ENCODE peak calls at places on chromosomes 2 and 18, in ten cellular contexts. One of them, this sample, is unnamed.

GRCh38 chr18:54690198-54690597 is 99.2 kb downstream of the DYNAP start:
- DNase-seq in psoas muscle: no peak
- DNase-seq in lower lobe of right lung: no peak
- DNase-seq in cardiac muscle cell: no peak
- DNase-seq in adrenal gland: no peak
- DNase-seq in astrocyte of the spinal cord: peak; percentile 54
- DNase-seq in IMR-90: peak; percentile 73
- DNase-seq in right lobe of liver: no peak
- DNase-seq in tibial nerve: no peak
- DNase-seq in A549: no peak
- DNase-seq in this sample: no peak

GRCh38 chr2:236642125-236642524 is 72.5 kb downstream of the ACKR3 start:
- DNase-seq in lower lobe of right lung: no peak
- DNase-seq in psoas muscle: no peak
- DNase-seq in adrenal gland: no peak
- DNase-seq in tibial nerve: no peak
- DNase-seq in right lobe of liver: no peak
- DNase-seq in cardiac muscle cell: no peak
- DNase-seq in astrocyte of the spinal cord: no peak
- DNase-seq in A549: no peak
- DNase-seq in IMR-90: no peak
- DNase-seq in this sample: no peak

GRCh38 chr2:104897515-104898184 is 43.7 kb downstream of the POU3F3 start:
- DNase-seq in A549: no peak
- DNase-seq in tibial nerve: no peak
- DNase-seq in IMR-90: peak; percentile 25
- DNase-seq in lower lobe of right lung: no peak
- DNase-seq in adrenal gland: no peak
- DNase-seq in right lobe of liver: no peak
- DNase-seq in astrocyte of the spinal cord: peak; percentile 81
- DNase-seq in psoas muscle: no peak
- DNase-seq in cardiac muscle cell: no peak
- DNase-seq in this sample: no peak

GRCh38 chr2:20638014-20638413 is 12.9 kb downstream of the HS1BP3 start:
- DNase-seq in lower lobe of right lung: no peak
- DNase-seq in tibial nerve: no peak
- DNase-seq in cardiac muscle cell: no peak
- DNase-seq in psoas muscle: no peak
- DNase-seq in right lobe of liver: peak; percentile 53
- DNase-seq in astrocyte of the spinal cord: no peak
- DNase-seq in IMR-90: no peak
- DNase-seq in adrenal gland: no peak
- DNase-seq in A549: no peak
- DNase-seq in this sample: no peak

GRCh38 chr2:69088471-69088870 is 75.5 kb downstream of the ANTXR1 start:
- DNase-seq in A549: peak; percentile 32
- DNase-seq in adrenal gland: no peak
- DNase-seq in lower lobe of right lung: no peak
- DNase-seq in right lobe of liver: no peak
- DNase-seq in astrocyte of the spinal cord: no peak
- DNase-seq in IMR-90: peak; percentile 34
- DNase-seq in cardiac muscle cell: no peak
- DNase-seq in psoas muscle: no peak
- DNase-seq in tibial nerve: no peak
- DNase-seq in this sample: no peak

GRCh38 chr2:101805146-101806088 is 107.9 kb downstream of the MAP4K4 start:
- DNase-seq in right lobe of liver: no peak
- DNase-seq in psoas muscle: no peak
- DNase-seq in lower lobe of right lung: no peak
- DNase-seq in tibial nerve: no peak
- DNase-seq in astrocyte of the spinal cord: peak; percentile 69
- DNase-seq in IMR-90: peak; percentile 83
- DNase-seq in A549: peak; percentile 20
- DNase-seq in cardiac muscle cell: peak; percentile 27
- DNase-seq in adrenal gland: no peak
- DNase-seq in this sample: peak; percentile 66

GRCh38 chr18:74899554-74899953 is 301.9 kb downstream of the ZNF407 start:
- DNase-seq in IMR-90: no peak
- DNase-seq in cardiac muscle cell: peak; percentile 43
- DNase-seq in right lobe of liver: no peak
- DNase-seq in A549: no peak
- DNase-seq in tibial nerve: peak; percentile 30
- DNase-seq in adrenal gland: peak; percentile 36
- DNase-seq in psoas muscle: peak; percentile 44
- DNase-seq in lower lobe of right lung: peak; percentile 59
- DNase-seq in astrocyte of the spinal cord: peak; percentile 20
- DNase-seq in this sample: no peak

GRCh38 chr2:120453635-120453998 is 107.7 kb downstream of the INHBB start:
- DNase-seq in psoas muscle: no peak
- DNase-seq in A549: no peak
- DNase-seq in IMR-90: peak; percentile 71
- DNase-seq in cardiac muscle cell: no peak
- DNase-seq in tibial nerve: no peak
- DNase-seq in lower lobe of right lung: peak; percentile 20
- DNase-seq in right lobe of liver: no peak
- DNase-seq in astrocyte of the spinal cord: no peak
- DNase-seq in adrenal gland: no peak
- DNase-seq in this sample: no peak

GRCh38 chr2:120680136-120680761 is 55.4 kb upstream of the GLI2 start:
- DNase-seq in tibial nerve: peak; percentile 79
- DNase-seq in cardiac muscle cell: peak; percentile 90
- DNase-seq in psoas muscle: peak; percentile 85
- DNase-seq in lower lobe of right lung: peak; percentile 84
- DNase-seq in A549: peak; percentile 91
- DNase-seq in IMR-90: peak; percentile 88
- DNase-seq in astrocyte of the spinal cord: peak; percentile 83
- DNase-seq in adrenal gland: peak; percentile 91
- DNase-seq in right lobe of liver: peak; percentile 82
- DNase-seq in this sample: peak; percentile 94

GRCh38 chr2:68737717-68738116 is 3.1 kb downstream of the ARHGAP25 start:
- DNase-seq in lower lobe of right lung: no peak
- DNase-seq in A549: no peak
- DNase-seq in tibial nerve: no peak
- DNase-seq in IMR-90: no peak
- DNase-seq in right lobe of liver: no peak
- DNase-seq in psoas muscle: no peak
- DNase-seq in astrocyte of the spinal cord: no peak
- DNase-seq in cardiac muscle cell: no peak
- DNase-seq in adrenal gland: no peak
- DNase-seq in this sample: no peak

GRCh38 chr2:213227458-213227857 is 56.8 kb upstream of the SPAG16 start:
- DNase-seq in IMR-90: no peak
- DNase-seq in right lobe of liver: no peak
- DNase-seq in A549: no peak
- DNase-seq in cardiac muscle cell: no peak
- DNase-seq in lower lobe of right lung: no peak
- DNase-seq in tibial nerve: no peak
- DNase-seq in psoas muscle: no peak
- DNase-seq in adrenal gland: no peak
- DNase-seq in astrocyte of the spinal cord: peak; percentile 40
- DNase-seq in this sample: no peak

GRCh38 chr2:213231966-213232365 is 52.3 kb upstream of the SPAG16 start:
- DNase-seq in A549: no peak
- DNase-seq in adrenal gland: no peak
- DNase-seq in astrocyte of the spinal cord: no peak
- DNase-seq in tibial nerve: no peak
- DNase-seq in psoas muscle: no peak
- DNase-seq in IMR-90: no peak
- DNase-seq in lower lobe of right lung: no peak
- DNase-seq in cardiac muscle cell: no peak
- DNase-seq in right lobe of liver: no peak
- DNase-seq in this sample: no peak

GRCh38 chr2:213228638-213229037 is 55.6 kb upstream of the SPAG16 start:
- DNase-seq in adrenal gland: no peak
- DNase-seq in right lobe of liver: no peak
- DNase-seq in tibial nerve: no peak
- DNase-seq in lower lobe of right lung: no peak
- DNase-seq in astrocyte of the spinal cord: no peak
- DNase-seq in IMR-90: no peak
- DNase-seq in psoas muscle: no peak
- DNase-seq in cardiac muscle cell: no peak
- DNase-seq in A549: no peak
- DNase-seq in this sample: no peak

GRCh38 chr2:213232649-213233437 is 51.4 kb upstream of the SPAG16 start:
- DNase-seq in right lobe of liver: no peak
- DNase-seq in A549: no peak
- DNase-seq in cardiac muscle cell: peak; percentile 28
- DNase-seq in IMR-90: peak; percentile 29
- DNase-seq in adrenal gland: no peak
- DNase-seq in lower lobe of right lung: no peak
- DNase-seq in psoas muscle: no peak
- DNase-seq in astrocyte of the spinal cord: peak; percentile 82
- DNase-seq in tibial nerve: no peak
- DNase-seq in this sample: no peak

DNA sequence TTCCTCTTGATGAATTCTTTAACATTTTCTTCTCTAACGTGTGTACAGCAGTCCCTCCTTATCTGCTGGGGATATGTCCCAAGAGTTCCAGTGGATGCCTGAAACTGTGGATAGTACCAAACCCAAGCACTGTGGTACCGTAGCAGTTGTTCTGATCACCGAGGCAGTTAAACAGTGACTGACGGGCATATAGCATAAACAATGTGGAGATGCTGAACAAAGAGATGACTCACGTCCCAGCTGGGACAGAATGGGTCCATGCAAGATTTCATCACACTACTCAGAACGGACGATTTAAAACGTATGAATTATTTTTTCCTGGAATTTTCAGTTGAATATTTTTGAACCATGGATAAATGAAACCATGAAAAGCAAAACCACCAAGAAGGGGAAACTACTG is 54.5 kb upstream of the SPAG16 start:
- DNase-seq in astrocyte of the spinal cord: peak; percentile 88
- DNase-seq in cardiac muscle cell: no peak
- DNase-seq in lower lobe of right lung: no peak
- DNase-seq in IMR-90: peak; percentile 54
- DNase-seq in A549: peak; percentile 11
- DNase-seq in adrenal gland: no peak
- DNase-seq in tibial nerve: no peak
- DNase-seq in right lobe of liver: no peak
- DNase-seq in psoas muscle: no peak
- DNase-seq in this sample: no peak
- H3K4me3 ChIP-seq in astrocyte of the spinal cord: no peak overlapping the region
- H3K4me3 ChIP-seq in cardiac muscle cell: no peak overlapping the region
- H3K4me3 ChIP-seq in lower lobe of right lung: no peak overlapping the region
- H3K4me3 ChIP-seq in IMR-90: no peak overlapping the region
- H3K4me3 ChIP-seq in A549: no peak overlapping the region
- H3K4me3 ChIP-seq in adrenal gland: no peak overlapping the region
- H3K4me3 ChIP-seq in tibial nerve: no peak overlapping the region
- H3K4me3 ChIP-seq in right lobe of liver: no peak overlapping the region
- H3K4me3 ChIP-seq in psoas muscle: no peak overlapping the region
- H3K4me3 ChIP-seq in this sample: no peak overlapping the region

GRCh38 chr18:76256897-76257500 is 238.0 kb downstream of the ZNF516 start:
- DNase-seq in lower lobe of right lung: no peak
- DNase-seq in astrocyte of the spinal cord: peak; percentile 71
- DNase-seq in right lobe of liver: no peak
- DNase-seq in cardiac muscle cell: peak; percentile 60
- DNase-seq in IMR-90: peak; percentile 75
- DNase-seq in A549: peak; percentile 44
- DNase-seq in psoas muscle: no peak
- DNase-seq in tibial nerve: no peak
- DNase-seq in adrenal gland: no peak
- DNase-seq in this sample: peak; percentile 83
- TF ChIP-seq CTCF in lower lobe of right lung: peak; percentile 63
- TF ChIP-seq CTCF in astrocyte of the spinal cord: peak; percentile 85
- TF ChIP-seq CTCF in right lobe of liver: peak; percentile 54
- TF ChIP-seq CTCF in cardiac muscle cell: peak; percentile 81
- TF ChIP-seq CTCF in IMR-90: peak; percentile 78
- TF ChIP-seq CTCF in A549: peak; percentile 56
- TF ChIP-seq CTCF in psoas muscle: peak; percentile 56
- TF ChIP-seq CTCF in tibial nerve: peak; percentile 65
- TF ChIP-seq CTCF in adrenal gland: peak; percentile 49
- TF ChIP-seq CTCF in this sample: peak; percentile 74

DNA sequence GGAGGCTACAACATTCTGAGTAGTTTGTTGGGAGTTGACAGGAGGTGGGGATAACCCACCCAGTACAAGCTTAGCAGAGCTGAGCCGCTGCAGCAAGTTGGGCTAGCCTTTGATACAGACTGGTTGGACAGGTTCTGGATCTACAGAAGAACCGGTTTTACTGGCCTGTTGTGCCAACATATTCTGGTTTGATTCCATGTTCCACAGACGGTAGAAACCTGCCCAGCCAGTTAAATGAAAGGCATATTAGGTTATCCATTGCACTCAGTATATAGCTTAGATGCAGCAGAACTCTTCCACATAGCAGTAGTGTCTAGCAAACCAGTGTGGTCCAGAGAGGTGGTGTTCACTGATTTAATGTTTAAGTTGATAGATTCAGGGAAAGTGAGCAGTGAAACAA is 19.3 kb upstream of the RBBP8 start:
- DNase-seq in right lobe of liver: no peak
- DNase-seq in adrenal gland: no peak
- DNase-seq in IMR-90: no peak
- DNase-seq in cardiac muscle cell: no peak
- DNase-seq in psoas muscle: no peak
- DNase-seq in astrocyte of the spinal cord: no peak
- DNase-seq in tibial nerve: no peak
- DNase-seq in lower lobe of right lung: peak; percentile 65
- DNase-seq in A549: no peak
- DNase-seq in this sample: no peak
- H3K4me3 ChIP-seq in right lobe of liver: no peak overlapping the region
- H3K4me3 ChIP-seq in adrenal gland: no peak overlapping the region
- H3K4me3 ChIP-seq in IMR-90: no peak overlapping the region
- H3K4me3 ChIP-seq in cardiac muscle cell: no peak overlapping the region
- H3K4me3 ChIP-seq in psoas muscle: no peak overlapping the region
- H3K4me3 ChIP-seq in astrocyte of the spinal cord: no peak overlapping the region
- H3K4me3 ChIP-seq in tibial nerve: no peak overlapping the region
- H3K4me3 ChIP-seq in lower lobe of right lung: peak overlapping the region; percentile 36
- H3K4me3 ChIP-seq in A549: no peak overlapping the region
- H3K4me3 ChIP-seq in this sample: no peak overlapping the region

GRCh38 chr2:191930205-191930604 is 83.3 kb upstream of the CAVIN2 start:
- DNase-seq in lower lobe of right lung: no peak
- DNase-seq in IMR-90: no peak
- DNase-seq in astrocyte of the spinal cord: no peak
- DNase-seq in right lobe of liver: no peak
- DNase-seq in psoas muscle: no peak
- DNase-seq in tibial nerve: no peak
- DNase-seq in adrenal gland: no peak
- DNase-seq in cardiac muscle cell: no peak
- DNase-seq in A549: no peak
- DNase-seq in this sample: no peak
- TF ChIP-seq CTCF in lower lobe of right lung: no peak
- TF ChIP-seq CTCF in IMR-90: no peak
- TF ChIP-seq CTCF in astrocyte of the spinal cord: no peak
- TF ChIP-seq CTCF in right lobe of liver: no peak
- TF ChIP-seq CTCF in psoas muscle: no peak
- TF ChIP-seq CTCF in tibial nerve: no peak
- TF ChIP-seq CTCF in adrenal gland: no peak
- TF ChIP-seq CTCF in cardiac muscle cell: no peak
- TF ChIP-seq CTCF in A549: no peak
- TF ChIP-seq CTCF in this sample: no peak

This sample was measured in testis.